ENCODE peak calls at places on chromosomes 1 and 21, in seven cellular contexts. W is tibial nerve, K is transverse colon, Q is GM12891, I is prostate gland, H is stomach, P is right lobe of liver. F is an unnamed sample.

GRCh38 chr21:42453301-42454220 is 42.5 kb downstream of the RSPH1 start:
- DNase-seq in I (no peak), Q (no peak), K (no peak), P (no peak), H (no peak), W (no peak), F (peak; percentile 20)

GRCh38 chr1:187853505-187853904 is 1024.8 kb downstream of the PLA2G4A start:
- DNase-seq in W (no peak), Q (no peak), P (no peak), I (no peak), K (no peak), H (no peak), F (no peak)

GRCh38 chr21:42849759-42850412 is 29.5 kb downstream of the WDR4 start:
- DNase-seq in W (no peak), K (no peak), Q (no peak), P (no peak), I (no peak), H (no peak), F (no peak)

GRCh38 chr1:195251900-195252299 is 1356.3 kb downstream of the KCNT2 start:
- DNase-seq in H (no peak), K (no peak), I (no peak), Q (no peak), P (no peak), W (no peak), F (no peak)

GRCh38 chr1:147388969-147389368 is 146.5 kb downstream of the CHD1L start:
- DNase-seq in P (no peak), I (no peak), W (no peak), Q (no peak), K (no peak), H (no peak), F (no peak)

GRCh38 chr1:212583082-212583615 is 25.4 kb upstream of the ATF3 start:
- DNase-seq in P (no peak), W (no peak), I (no peak), H (no peak), K (no peak), Q (no peak), F (no peak)

GRCh38 chr1:54069792-54070548 is 16.6 kb downstream of the TCEANC2 start:
- DNase-seq in H (no peak), K (no peak), Q (no peak), W (no peak), I (no peak), P (no peak), F (no peak)

GRCh38 chr1:31396633-31397351 is 16.2 kb upstream of the SERINC2 start:
- DNase-seq in Q (no peak), H (no peak), P (no peak), I (no peak), K (no peak), W (no peak), F (no peak)

GRCh38 chr1:190172636-190173410 is 304.8 kb downstream of the BRINP3 start:
- DNase-seq in Q (no peak), I (no peak), H (no peak), K (no peak), P (no peak), W (no peak), F (no peak)

DNA sequence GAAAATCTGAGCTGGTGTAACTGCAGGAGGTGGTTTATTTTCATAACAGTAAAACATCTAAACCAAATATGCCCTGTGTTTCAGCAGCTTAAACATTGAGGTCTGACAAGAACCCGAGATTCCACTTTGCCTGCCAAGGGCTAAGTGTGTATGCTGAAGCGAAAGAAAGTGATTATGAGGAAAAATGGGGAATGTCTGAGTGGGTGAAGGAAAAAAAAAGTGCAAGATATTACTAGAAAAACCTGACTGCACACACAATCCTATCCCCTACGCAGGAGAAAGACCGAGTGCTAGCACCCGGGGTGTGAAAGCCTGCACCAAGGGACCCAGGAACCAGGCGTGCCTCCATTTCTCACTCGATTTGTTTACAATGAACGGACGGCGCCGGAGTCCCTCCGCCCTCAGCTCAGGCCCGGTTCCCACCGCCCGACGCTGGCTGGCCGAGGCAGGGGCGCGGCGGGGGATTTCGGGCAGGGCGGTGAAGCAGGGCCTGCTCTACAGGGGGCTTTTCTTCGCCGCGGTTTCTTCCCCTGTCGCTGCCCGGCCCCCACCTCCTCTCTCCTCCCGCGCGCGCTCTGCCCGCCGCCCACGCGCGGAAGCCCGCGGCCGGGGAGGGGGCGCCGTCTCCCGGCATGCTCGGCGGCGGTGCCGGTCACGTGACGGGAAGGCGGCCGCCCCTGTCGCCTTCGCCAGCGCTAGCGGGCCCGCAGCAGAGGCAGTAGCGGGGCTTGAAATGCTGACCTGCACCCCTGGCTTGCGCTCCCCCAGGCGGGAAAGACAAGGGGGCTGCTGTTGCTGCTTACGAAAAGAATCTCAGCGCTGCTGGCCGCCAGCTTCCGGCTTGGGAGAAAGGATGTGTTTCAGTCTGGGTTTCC is 35.9 kb downstream of the ITPKB start:
- DNase-seq in I (peak; percentile 85), W (peak; percentile 58), H (peak; percentile 74), P (peak; percentile 81), K (peak; percentile 79), Q (peak; percentile 84), F (peak; percentile 85)
- TF ChIP-seq POLR2A in I (peak; percentile 82), W (peak; percentile 92), H (peak; percentile 11), P (peak; percentile 87), K (peak; percentile 65), Q (peak; percentile 80), F (peak; percentile 35)

DNA sequence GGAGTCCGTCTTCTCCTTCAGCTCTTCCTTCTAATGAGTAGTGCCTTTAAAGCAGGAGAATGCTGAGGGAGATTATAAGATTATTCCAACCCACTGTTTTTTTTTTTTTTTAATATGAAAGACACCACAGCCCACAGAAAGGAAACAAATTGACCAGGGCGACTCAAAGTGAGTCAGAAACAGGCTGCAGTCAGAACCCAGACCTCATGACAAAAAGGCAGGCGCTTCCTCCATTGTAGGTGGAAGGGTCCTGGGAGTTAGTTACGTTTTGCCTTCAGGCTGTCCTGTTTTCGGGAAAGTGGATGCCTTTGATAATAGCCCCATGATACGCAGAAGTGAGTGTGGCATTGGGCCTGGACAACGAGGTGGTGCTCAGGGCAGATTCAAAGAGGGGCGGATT is 21.0 kb downstream of the PLXNA2 start:
- DNase-seq in I (no peak), P (no peak), H (no peak), K (no peak), W (no peak), Q (no peak), F (no peak)
- TF ChIP-seq POLR2A in I (no peak), P (no peak), H (no peak), K (no peak), W (no peak), Q (no peak), F (no peak)

GRCh38 chr1:43177691-43178090 is 5.6 kb downstream of the CFAP57 start:
- DNase-seq in K (no peak), Q (no peak), I (no peak), W (no peak), P (no peak), H (no peak), F (no peak)

GRCh38 chr1:43171312-43171875 is 696 bp downstream of the EBNA1BP2 start:
- DNase-seq in K (no peak), P (no peak), H (no peak), Q (no peak), I (no peak), W (no peak), F (no peak)

GRCh38 chr1:43174873-43175272 is 2.7 kb downstream of the CFAP57 start:
- DNase-seq in W (no peak), H (no peak), I (no peak), P (no peak), K (no peak), Q (no peak), F (no peak)

GRCh38 chr1:43172532-43172972 is 422 bp downstream of the CFAP57 start:
- DNase-seq in P (peak; percentile 92), W (peak; percentile 61), Q (peak; percentile 69), I (peak; percentile 83), H (peak; percentile 86), K (peak; percentile 90), F (peak; percentile 78)

DNA sequence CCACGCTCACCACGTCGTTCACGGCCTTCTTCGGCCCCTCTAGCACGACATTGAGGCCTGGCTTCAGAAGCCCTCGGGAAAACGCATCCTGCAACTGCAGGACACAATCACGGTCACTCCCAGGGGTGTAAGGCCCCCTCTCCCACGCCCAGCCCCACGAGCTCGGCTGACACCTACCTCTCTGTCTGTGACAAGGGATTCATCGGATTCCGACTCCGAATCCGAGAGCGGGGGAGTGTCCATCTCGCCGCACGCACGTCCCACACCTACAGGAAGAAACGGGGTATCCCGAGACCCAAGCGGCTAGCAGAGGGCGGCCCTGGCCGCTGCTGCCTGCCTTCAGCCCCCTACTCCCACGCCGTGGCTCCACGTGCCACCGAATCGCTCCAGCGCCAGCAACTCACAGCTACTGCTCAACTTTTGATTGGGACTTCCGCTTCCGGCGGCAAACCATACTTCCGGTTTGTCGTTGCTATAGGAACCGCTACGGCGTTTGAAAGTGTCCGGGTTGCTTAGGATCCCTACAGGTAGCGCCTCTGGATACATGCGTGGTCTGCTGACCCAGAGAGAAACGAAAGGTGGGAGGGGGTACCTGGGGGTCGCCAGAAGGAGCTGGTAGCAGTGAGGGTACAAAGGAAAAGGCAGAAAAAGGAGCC is at the start of the genes CFAP57 and EBNA1BP2:
- DNase-seq in K (peak; percentile 93), P (peak; percentile 93), I (peak; percentile 86), W (peak; percentile 79), Q (peak; percentile 83), H (peak; percentile 92), F (peak; percentile 90)
- TF ChIP-seq POLR2A in K (peak; percentile 26), P (peak; percentile 43), I (no peak), W (no peak), Q (peak; percentile 86), H (no peak), F (no peak)

GRCh38 chr21:34344058-34344425 is 19.8 kb upstream of the KCNE2 start:
- DNase-seq in I (no peak), P (no peak), W (no peak), Q (no peak), K (no peak), H (no peak), F (no peak)

GRCh38 chr21:34344584-34344983 is 19.2 kb upstream of the KCNE2 start:
- DNase-seq in Q (no peak), W (no peak), I (no peak), H (no peak), K (no peak), P (no peak), F (no peak)

GRCh38 chr21:34345091-34345871 is 18.5 kb upstream of the KCNE2 start:
- DNase-seq in W (no peak), P (no peak), Q (no peak), K (no peak), H (no peak), I (no peak), F (no peak)

GRCh38 chr21:34342476-34342875 is 21.3 kb upstream of the KCNE2 start:
- DNase-seq in W (no peak), I (no peak), Q (no peak), P (no peak), K (no peak), H (no peak), F (no peak)

GRCh38 chr21:34343347-34344057 is 20.3 kb upstream of the KCNE2 start:
- DNase-seq in I (no peak), Q (no peak), H (no peak), P (no peak), K (no peak), W (no peak), F (no peak)
- TF ChIP-seq POLR2A in I (no peak), Q (no peak), H (no peak), P (no peak), K (no peak), W (no peak), F (no peak)